ENCODE peak calls at places on chromosomes 4 and X, in six cellular contexts. U, Q, X, I, Z and F are unnamed samples.

GRCh38 chr4:52983563-52984303 is 121.6 kb downstream of the RASL11B start:
- DNase-seq in U (no peak), Q (no peak), X (no peak), I (no peak), Z (no peak), F (peak)

GRCh38 chr4:175776217-175776616 is 35.8 kb downstream of the GPM6A start:
- DNase-seq in U (no peak), Q (no peak), X (no peak), I (no peak), Z (no peak), F (no peak)

GRCh38 chrX:40108084-40108958 is 10.6 kb upstream of the BCOR start:
- DNase-seq in U (peak), Q (peak), X (no peak), I (peak), Z (no peak), F (peak)

GRCh38 chrX:9851890-9852289 is 65.7 kb downstream of the SHROOM2 start:
- DNase-seq in U (no peak), Q (no peak), X (no peak), I (no peak), Z (no peak), F (no peak)

GRCh38 chr4:30821891-30822612 is 101.9 kb downstream of the PCDH7 start:
- DNase-seq in U (no peak), Q (no peak), X (no peak), I (no peak), Z (no peak), F (no peak)

GRCh38 chrX:38112566-38112965 is 106.2 kb downstream of the SYTL5 start:
- DNase-seq in U (no peak), Q (no peak), X (no peak), I (no peak), Z (no peak), F (no peak)

GRCh38 chr4:14792702-14793227 is 209.5 kb upstream of the CPEB2 start:
- DNase-seq in U (no peak), Q (no peak), X (no peak), I (no peak), Z (no peak), F (no peak)

GRCh38 chrX:135345328-135345645 is 36.0 kb downstream of the ETDC start:
- DNase-seq in U (no peak), Q (peak), X (peak), I (peak), Z (no peak), F (peak)

GRCh38 chr4:9703391-9703790 is 78.0 kb upstream of the DRD5 start:
- DNase-seq in U (peak), Q (peak), X (peak), I (peak), Z (peak), F (peak)

GRCh38 chr4:94208268-94208667 is 603 bp downstream of the SMARCAD1 start:
- DNase-seq in U (no peak), Q (no peak), X (no peak), I (no peak), Z (no peak), F (peak)

GRCh38 chrX:116198810-116199209 is 28.3 kb downstream of the AGTR2 start:
- DNase-seq in U (no peak), Q (no peak), X (no peak), I (no peak), Z (no peak), F (peak)

GRCh38 chr4:185469539-185470154 is 1.9 kb downstream of the CCDC110 start:
- DNase-seq in U (no peak), Q (no peak), X (no peak), I (no peak), Z (no peak), F (peak)

GRCh38 chrX:18994713-18995112 is 10.8 kb upstream of the PHKA2 start:
- DNase-seq in U (no peak), Q (no peak), X (no peak), I (no peak), Z (no peak), F (no peak)

GRCh38 chrX:9291666-9292065 is 173.2 kb upstream of the TBL1X start:
- DNase-seq in U (no peak), Q (no peak), X (no peak), I (no peak), Z (no peak), F (no peak)

GRCh38 chr4:1752284-1753041 is 31.1 kb downstream of the TACC3 start:
- DNase-seq in U (no peak), Q (peak), X (no peak), I (no peak), Z (no peak), F (no peak)

GRCh38 chr4:83112239-83112638 is 2.3 kb downstream of the PLAC8 start:
- DNase-seq in U (no peak), Q (no peak), X (no peak), I (no peak), Z (no peak), F (no peak)

GRCh38 chr4:83109480-83110221 is 4.9 kb downstream of the PLAC8 start:
- DNase-seq in U (peak), Q (peak), X (peak), I (peak), Z (peak), F (peak)

GRCh38 chr4:83108101-83108861 is 6.2 kb downstream of the PLAC8 start:
- DNase-seq in U (no peak), Q (no peak), X (no peak), I (no peak), Z (no peak), F (no peak)

GRCh38 chr4:83110970-83111369 is 3.6 kb downstream of the PLAC8 start:
- DNase-seq in U (no peak), Q (no peak), X (no peak), I (no peak), Z (no peak), F (no peak)

GRCh38 chr4:83110222-83110945 is 4.1 kb downstream of the PLAC8 start:
- DNase-seq in U (peak), Q (peak), X (peak), I (peak), Z (peak), F (peak)
- TF ChIP-seq POLR2A in U (no peak), Q (no peak), X (no peak), I (no peak), Z (no peak), F (no peak)

DNA sequence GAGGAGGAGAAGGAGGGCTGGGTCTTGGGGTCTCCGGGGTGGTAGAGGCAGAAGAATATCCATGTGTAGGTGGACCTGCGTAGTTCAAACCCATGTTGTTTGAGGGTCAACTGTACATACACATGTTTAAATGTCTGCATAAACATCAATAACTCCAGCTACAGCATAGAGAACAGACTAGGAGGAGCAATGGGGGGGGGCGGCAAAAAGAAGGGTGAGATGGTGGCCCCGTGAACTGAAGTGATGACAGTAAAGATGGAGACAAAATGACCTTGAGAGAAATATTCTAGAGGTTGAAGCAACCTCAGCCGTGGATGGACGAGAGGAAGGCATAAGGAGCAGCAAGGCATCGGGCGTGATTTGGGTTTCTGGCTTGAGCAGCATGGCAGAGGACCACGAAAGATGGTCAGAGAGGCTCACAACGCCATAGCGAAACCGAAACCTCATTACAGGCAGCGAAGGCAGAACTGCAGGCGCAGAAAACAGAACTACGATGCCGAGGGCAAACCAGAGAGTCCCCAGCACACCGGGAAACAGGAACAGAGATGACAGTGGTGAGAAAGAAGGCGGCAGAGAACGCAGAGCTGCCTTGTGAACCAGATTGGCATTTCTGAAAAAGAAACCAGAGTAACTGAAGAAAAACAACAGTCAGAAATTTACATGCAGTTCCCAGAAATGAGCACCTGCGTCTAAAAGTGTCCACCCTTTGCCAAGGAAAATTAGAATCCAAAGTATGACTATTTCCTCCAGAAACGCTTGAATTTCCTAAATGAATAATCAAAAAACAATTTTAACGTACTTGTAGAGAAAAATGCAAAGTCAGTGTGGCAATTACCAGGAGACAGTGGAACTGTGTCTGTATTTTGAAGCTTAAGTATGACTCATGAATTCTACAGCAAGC is 50.2 kb upstream of the ENPP6 start:
- DNase-seq in U (no peak), Q (peak), X (peak), I (no peak), Z (no peak), F (peak)
- TF ChIP-seq POLR2A in U (no peak), Q (no peak), X (no peak), I (no peak), Z (no peak), F (peak)

GRCh38 chr4:187491421-187491820 is 504.1 kb upstream of the ZFP42 start:
- DNase-seq in U (no peak), Q (no peak), X (no peak), I (no peak), Z (no peak), F (no peak)

GRCh38 chr4:187484186-187484585 is 511.4 kb upstream of the ZFP42 start:
- DNase-seq in U (no peak), Q (no peak), X (no peak), I (no peak), Z (no peak), F (no peak)

GRCh38 chr4:187480146-187481145 is 515.1 kb upstream of the ZFP42 start:
- DNase-seq in U (no peak), Q (no peak), X (no peak), I (no peak), Z (no peak), F (no peak)

GRCh38 chr4:187485676-187486075 is 509.9 kb upstream of the ZFP42 start:
- DNase-seq in U (no peak), Q (no peak), X (no peak), I (no peak), Z (no peak), F (no peak)
- TF ChIP-seq POLR2A in U (no peak), Q (no peak), X (no peak), I (no peak), Z (no peak), F (no peak)

DNA sequence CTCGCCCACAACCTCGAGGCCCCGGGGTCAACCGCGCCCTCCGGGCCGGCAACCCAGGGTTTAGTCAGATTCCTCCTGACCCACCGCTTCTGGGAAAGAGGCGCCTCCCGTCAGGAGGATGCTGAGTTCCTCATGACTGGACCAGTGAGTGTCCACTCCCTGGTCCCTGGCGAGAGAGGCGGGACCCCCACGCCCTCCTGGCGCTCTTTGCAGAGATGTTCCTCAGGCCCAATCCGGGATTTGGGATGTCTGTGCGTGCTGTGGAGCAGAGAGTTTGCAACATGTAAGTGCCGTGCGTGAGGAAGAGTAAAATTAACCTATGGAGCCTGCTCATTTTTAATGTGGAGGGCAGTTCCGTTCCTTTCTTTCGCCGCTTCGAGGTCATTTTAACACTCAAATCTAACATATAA is 822 bp upstream of the UGDH start:
- DNase-seq in U (no peak), Q (peak), X (no peak), I (peak), Z (peak), F (no peak)
- TF ChIP-seq POLR2A in U (no peak), Q (no peak), X (no peak), I (no peak), Z (no peak), F (no peak)

GRCh38 chrX:71181910-71182799 is 37.5 kb downstream of the NLGN3 start:
- DNase-seq in U (peak), Q (peak), X (peak), I (peak), Z (peak), F (peak)
- TF ChIP-seq POLR2A in U (peak), Q (peak), X (no peak), I (peak), Z (peak), F (peak)

GRCh38 chr4:104966349-104967033 is 180.2 kb upstream of the TET2 start:
- DNase-seq in U (no peak), Q (no peak), X (no peak), I (no peak), Z (no peak), F (no peak)
- TF ChIP-seq POLR2A in U (no peak), Q (no peak), X (no peak), I (no peak), Z (no peak), F (no peak)